ENCODE peak calls at places on chromosomes 2 and 18, in seven cellular contexts. W is tibial nerve, O is adrenal gland, J is Peyer's patch, E is HCT116, D is breast epithelium, K is heart left ventricle. R is an unnamed sample.

GRCh38 chr2:226354434-226354833 is 445.2 kb downstream of the IRS1 start:
- DNase-seq in W (no peak), O (no peak), J (no peak), E (no peak), D (no peak), K (peak; percentile 10), R (no peak)

GRCh38 chr2:125643585-125643984 is 1012.4 kb upstream of the GYPC start:
- DNase-seq in W (no peak), O (no peak), J (no peak), E (no peak), D (no peak), K (no peak), R (no peak)

GRCh38 chr2:44120428-44120827 is 48.2 kb upstream of the PPM1B start:
- DNase-seq in W (no peak), O (no peak), J (no peak), E (no peak), D (no peak), K (no peak), R (no peak)

GRCh38 chr2:208280933-208281332 is 14.9 kb downstream of the PIKFYVE start:
- DNase-seq in W (no peak), O (no peak), J (no peak), E (no peak), D (no peak), K (no peak), R (no peak)

GRCh38 chr2:176079851-176080539 is 3.8 kb downstream of the EVX2 start:
- DNase-seq in W (no peak), O (no peak), J (peak; percentile 58), E (peak; percentile 59), D (no peak), K (no peak), R (no peak)

GRCh38 chr18:13392029-13392750 is 173.6 kb downstream of the LDLRAD4 start:
- DNase-seq in W (no peak), O (no peak), J (no peak), E (no peak), D (no peak), K (no peak), R (no peak)

GRCh38 chr2:170362895-170363582 is 185.1 kb downstream of the MYO3B start:
- DNase-seq in W (peak; percentile 6), O (no peak), J (no peak), E (no peak), D (no peak), K (no peak), R (no peak)

GRCh38 chr18:63997041-63997440 is 27.2 kb downstream of the SERPINB8 start:
- DNase-seq in W (no peak), O (no peak), J (no peak), E (no peak), D (no peak), K (no peak), R (no peak)

GRCh38 chr2:128354731-128355470 is 36.2 kb upstream of the HS6ST1 start:
- DNase-seq in W (no peak), O (no peak), J (no peak), E (no peak), D (no peak), K (no peak), R (no peak)

GRCh38 chr18:74395006-74395405 is 62.1 kb downstream of the DIPK1C start:
- DNase-seq in W (no peak), O (no peak), J (no peak), E (no peak), D (no peak), K (no peak), R (no peak)

GRCh38 chr18:21363411-21363810 is 121.4 kb downstream of the GREB1L start:
- DNase-seq in W (no peak), O (no peak), J (no peak), E (no peak), D (no peak), K (no peak), R (no peak)

GRCh38 chr18:7021994-7022840 is 95.4 kb downstream of the LAMA1 start:
- DNase-seq in W (no peak), O (no peak), J (peak; percentile 53), E (peak; percentile 15), D (no peak), K (no peak), R (no peak)

GRCh38 chr2:196230460-196230859 is 59.1 kb upstream of the STK17B start:
- DNase-seq in W (no peak), O (no peak), J (no peak), E (no peak), D (no peak), K (no peak), R (no peak)

GRCh38 chr2:129876576-129876975 is 102.9 kb upstream of the RAB6C start:
- DNase-seq in W (no peak), O (no peak), J (no peak), E (no peak), D (peak; percentile 13), K (no peak), R (no peak)

GRCh38 chr2:129880309-129880708 is 99.2 kb upstream of the RAB6C start:
- DNase-seq in W (no peak), O (no peak), J (peak; percentile 32), E (no peak), D (peak; percentile 13), K (no peak), R (no peak)

GRCh38 chr2:129879614-129880180 is 99.8 kb upstream of the RAB6C start:
- DNase-seq in W (no peak), O (no peak), J (peak; percentile 36), E (no peak), D (peak; percentile 12), K (no peak), R (no peak)

GRCh38 chr2:129877795-129878775 is 101.4 kb upstream of the RAB6C start:
- DNase-seq in W (peak; percentile 19), O (peak; percentile 29), J (peak; percentile 54), E (no peak), D (peak; percentile 40), K (no peak), R (no peak)

GRCh38 chr2:129877289-129877741 is 102.2 kb upstream of the RAB6C start:
- DNase-seq in W (peak; percentile 95), O (peak; percentile 92), J (peak; percentile 87), E (peak; percentile 34), D (peak; percentile 93), K (peak; percentile 95), R (peak; percentile 95)
- TF ChIP-seq POLR2A in W (no peak), O (no peak), J (no peak), E (no peak), D (no peak), K (no peak), R (no peak)

GRCh38 chr2:218814540-218815243 is 16.9 kb downstream of the PRKAG3 start:
- DNase-seq in W (no peak), O (no peak), J (no peak), E (no peak), D (no peak), K (no peak), R (no peak)

GRCh38 chr2:218816561-218817011 is 15.0 kb downstream of the PRKAG3 start:
- DNase-seq in W (no peak), O (no peak), J (no peak), E (no peak), D (no peak), K (no peak), R (no peak)

GRCh38 chr2:218813771-218814460 is 17.7 kb downstream of the PRKAG3 start:
- DNase-seq in W (no peak), O (no peak), J (peak; percentile 71), E (no peak), D (no peak), K (no peak), R (no peak)

GRCh38 chr2:218815649-218816048 is 16.0 kb downstream of the PRKAG3 start:
- DNase-seq in W (no peak), O (no peak), J (no peak), E (no peak), D (no peak), K (no peak), R (no peak)

DNA sequence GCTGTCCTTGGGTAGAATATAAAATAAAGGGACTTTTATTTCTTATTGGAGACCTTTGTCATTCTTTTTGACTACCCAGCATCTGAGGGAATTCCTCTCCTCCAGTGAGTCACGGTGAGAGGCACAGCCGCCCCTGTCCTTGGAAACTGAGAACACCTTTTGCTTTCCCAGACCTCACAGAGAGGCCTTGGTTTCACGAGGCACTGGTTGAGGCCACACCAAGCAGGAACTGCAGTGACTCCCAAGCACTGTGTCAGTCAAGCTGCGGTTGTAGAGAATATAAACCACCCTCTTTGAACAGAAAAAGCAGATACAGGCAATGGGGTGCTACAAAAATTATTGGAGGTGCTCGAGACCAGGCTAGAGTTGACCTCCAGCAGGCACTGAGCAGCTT is 16.4 kb downstream of the PRKAG3 start:
- DNase-seq in W (no peak), O (no peak), J (no peak), E (no peak), D (no peak), K (no peak), R (no peak)
- H3K4me3 ChIP-seq in W (no peak overlapping the region), O (no peak overlapping the region), J (no peak overlapping the region), E (no peak overlapping the region), D (no peak overlapping the region), K (no peak overlapping the region), R (no peak overlapping the region)

GRCh38 chr2:192283450-192283849 is 88.7 kb upstream of the TMEFF2 start:
- DNase-seq in W (no peak), O (no peak), J (no peak), E (no peak), D (no peak), K (no peak), R (no peak)

GRCh38 chr2:192288290-192288689 is 93.6 kb upstream of the TMEFF2 start:
- DNase-seq in W (no peak), O (no peak), J (no peak), E (no peak), D (no peak), K (no peak), R (no peak)

GRCh38 chr2:192286093-192286701 is 91.5 kb upstream of the TMEFF2 start:
- DNase-seq in W (no peak), O (no peak), J (no peak), E (peak; percentile 31), D (no peak), K (no peak), R (no peak)
- H3K27me3 ChIP-seq in W (no peaks in the 10 kb centered on the region), O (no peaks in the 10 kb centered on the region), J (no peaks in the 10 kb centered on the region), E (no peaks in the 10 kb centered on the region), D (no peaks in the 10 kb centered on the region), K (no peaks in the 10 kb centered on the region), R (no peaks in the 10 kb centered on the region)

GRCh38 chr2:120754067-120754960 is 18.6 kb downstream of the GLI2 start:
- DNase-seq in W (no peak), O (no peak), J (no peak), E (no peak), D (no peak), K (no peak), R (no peak)

GRCh38 chr2:120750488-120751210 is 15.0 kb downstream of the GLI2 start:
- DNase-seq in W (no peak), O (no peak), J (no peak), E (no peak), D (no peak), K (no peak), R (peak; percentile 49)

GRCh38 chr2:120749506-120750431 is 14.1 kb downstream of the GLI2 start:
- DNase-seq in W (no peak), O (no peak), J (no peak), E (no peak), D (no peak), K (no peak), R (no peak)

GRCh38 chr2:120748741-120749140 is 13.1 kb downstream of the GLI2 start:
- DNase-seq in W (no peak), O (no peak), J (no peak), E (no peak), D (no peak), K (no peak), R (no peak)

DNA sequence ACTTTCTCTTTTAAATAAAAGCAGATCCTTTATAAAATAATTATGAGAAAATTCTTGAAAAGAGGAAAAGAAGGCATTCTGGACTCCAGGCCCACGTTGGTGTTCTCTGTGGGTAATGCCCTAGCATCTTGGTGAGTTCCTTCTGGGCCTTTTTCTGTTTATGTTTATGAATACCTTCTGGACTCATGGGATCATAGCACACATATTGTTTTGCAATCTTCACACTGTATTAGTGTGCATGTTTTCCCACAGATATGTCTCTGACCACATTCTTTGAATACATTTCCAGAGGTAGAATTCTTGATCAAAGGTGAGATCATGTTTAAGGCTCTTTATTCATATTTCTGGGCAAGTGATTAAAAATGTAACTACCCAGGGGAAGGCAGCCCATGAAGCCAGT is 15.9 kb downstream of the GLI2 start:
- DNase-seq in W (no peak), O (no peak), J (no peak), E (no peak), D (no peak), K (no peak), R (no peak)
- TF ChIP-seq POLR2A in W (no peak), O (no peak), J (no peak), E (no peak), D (no peak), K (no peak), R (no peak)